ENCODE peak calls at places on chromosomes 12 and 14, in seven cellular contexts. F is esophagus squamous epithelium, O is adipocyte, Y is neuronal stem cell, H is aorta, X is OCI-LY7, R is GM12878. L is an unnamed sample. For H3K4me1, the result is how much of the 10 kb centered on the place peaks cover.

GRCh38 chr14:22164616-22165015 is 424.4 kb downstream of the DAD1 start:
- DNase-seq in O (no peak), H (no peak), F (no peak), Y (no peak), X (no peak), R (no peak), L (no peak)

GRCh38 chr12:67430708-67431335 is 161.7 kb downstream of the CAND1 start:
- DNase-seq in F (no peak), H (peak), X (no peak), Y (no peak), R (no peak), O (no peak), L (no peak)

GRCh38 chr14:35332517-35333346 is 40.5 kb downstream of the PSMA6 start:
- DNase-seq in H (no peak), Y (no peak), X (no peak), R (no peak), F (no peak), O (peak), L (peak)

GRCh38 chr14:101529079-101529478 is 32.2 kb upstream of the DIO3 start:
- DNase-seq in X (no peak), Y (no peak), F (no peak), H (no peak), R (no peak), O (no peak), L (no peak)

GRCh38 chr12:109573914-109574244 is 285 bp downstream of the MVK start:
- DNase-seq in O (no peak), Y (no peak), H (no peak), X (no peak), F (no peak), R (no peak), L (no peak)

GRCh38 chr14:65604535-65604934 is 192.0 kb downstream of the FUT8 start:
- DNase-seq in F (no peak), Y (no peak), X (no peak), O (no peak), R (no peak), H (no peak), L (no peak)

GRCh38 chr14:69658664-69659261 is 47.4 kb downstream of the SUSD6 start:
- DNase-seq in O (no peak), X (no peak), Y (no peak), F (no peak), H (no peak), R (no peak), L (no peak)

GRCh38 chr12:46020768-46021167 is 30.4 kb upstream of the SCAF11 start:
- DNase-seq in Y (no peak), F (no peak), O (no peak), R (no peak), X (no peak), H (no peak), L (no peak)

GRCh38 chr12:27504506-27504905 is 19.5 kb upstream of the PPFIBP1 start:
- DNase-seq in R (no peak), H (no peak), O (peak), F (no peak), X (no peak), Y (no peak), L (no peak)

GRCh38 chr12:111673503-111673902 is 12.3 kb downstream of the BRAP start:
- DNase-seq in H (no peak), X (peak), F (no peak), R (no peak), Y (no peak), O (peak), L (no peak)

GRCh38 chr12:113537751-113538087 is 66.0 kb upstream of the LHX5 start:
- DNase-seq in O (no peak), Y (no peak), X (no peak), F (no peak), H (no peak), R (no peak), L (no peak)

GRCh38 chr14:75427482-75428229 is at the start of gene JDP2:
- DNase-seq in X (peak), O (peak), H (peak), R (no peak), F (no peak), Y (peak), L (peak)

GRCh38 chr14:87898301-87898700 is 94.7 kb downstream of the GALC start:
- DNase-seq in R (no peak), H (no peak), O (peak), F (no peak), X (no peak), Y (no peak), L (no peak)

GRCh38 chr12:124910561-124911478 is 3.6 kb downstream of the UBC start:
- DNase-seq in F (no peak), O (peak), H (peak), Y (no peak), R (no peak), X (no peak), L (no peak)

GRCh38 chr12:92339198-92339821 is 193.7 kb upstream of the BTG1 start:
- DNase-seq in R (no peak), O (no peak), F (no peak), H (no peak), X (no peak), Y (no peak), L (no peak)

GRCh38 chr14:43858981-43859380 is 648.1 kb downstream of the FSCB start:
- DNase-seq in Y (no peak), F (no peak), O (no peak), H (no peak), R (no peak), X (no peak), L (no peak)

GRCh38 chr12:80627773-80628172 is 79.7 kb upstream of the MYF6 start:
- DNase-seq in Y (no peak), O (peak), F (no peak), H (no peak), R (no peak), X (no peak), L (no peak)

GRCh38 chr12:64625243-64626077 is 15.2 kb downstream of the RASSF3 start:
- DNase-seq in F (no peak), X (peak), Y (no peak), R (peak), H (peak), O (peak), L (peak)

GRCh38 chr12:121789800-121790748 is 3.4 kb downstream of the RHOF start:
- DNase-seq in H (no peak), O (no peak), X (peak), R (peak), F (peak), Y (no peak), L (peak)

GRCh38 chr12:90024261-90024660 is 315.6 kb upstream of the ATP2B1 start:
- DNase-seq in H (no peak), Y (no peak), R (no peak), X (no peak), F (no peak), O (peak), L (no peak)

GRCh38 chr12:46891306-46891705 is 65.5 kb upstream of the SLC38A4 start:
- DNase-seq in Y (no peak), F (no peak), R (no peak), O (peak), H (no peak), X (no peak), L (no peak)

GRCh38 chr12:124557518-124558223 is 9.7 kb downstream of the NCOR2 start:
- DNase-seq in H (no peak), F (no peak), O (no peak), R (no peak), Y (no peak), X (no peak), L (no peak)

GRCh38 chr12:101920906-101921305 is 43.5 kb downstream of the DRAM1 start:
- DNase-seq in F (no peak), O (no peak), R (no peak), H (no peak), X (no peak), Y (no peak), L (no peak)

GRCh38 chr14:22884721-22885523 is 1.9 kb downstream of the REM2 start:
- DNase-seq in R (no peak), O (no peak), Y (no peak), F (no peak), X (no peak), H (peak), L (no peak)

GRCh38 chr14:103014466-103015319 is 42.7 kb downstream of the CDC42BPB start:
- DNase-seq in X (no peak), R (no peak), Y (peak), H (peak), F (no peak), O (no peak), L (no peak)

GRCh38 chr14:53187921-53188463 is 34.9 kb upstream of the DDHD1 start:
- DNase-seq in R (no peak), H (no peak), X (no peak), F (no peak), Y (no peak), O (no peak), L (no peak)

GRCh38 chr14:100878271-100879146 is 25.0 kb downstream of the RTL1 start:
- DNase-seq in H (peak), R (no peak), Y (no peak), O (no peak), X (no peak), F (no peak), L (no peak)

GRCh38 chr14:101357038-101357437 is 204.3 kb upstream of the DIO3 start:
- DNase-seq in H (no peak), O (no peak), F (no peak), X (no peak), R (no peak), Y (no peak), L (no peak)

GRCh38 chr14:104770851-104771272 is 17.9 kb downstream of the SIVA1 start:
- DNase-seq in F (no peak), X (no peak), Y (no peak), O (no peak), H (no peak), R (no peak), L (no peak)

GRCh38 chr14:30621354-30621953 is 665 bp upstream of the SCFD1 start:
- DNase-seq in Y (peak), X (peak), F (peak), R (no peak), O (peak), H (no peak), L (no peak)

GRCh38 chr12:128069359-128069997 is 197.5 kb upstream of the TMEM132C start:
- DNase-seq in Y (peak), H (no peak), R (no peak), F (no peak), O (peak), X (peak), L (peak)

GRCh38 chr12:4330203-4330602 is 9.2 kb downstream of the TIGAR start:
- DNase-seq in Y (no peak), X (no peak), F (no peak), R (no peak), O (no peak), H (no peak), L (no peak)

GRCh38 chr12:40907115-40907521 is 214.9 kb downstream of the CNTN1 start:
- DNase-seq in H (no peak), O (peak), Y (no peak), X (no peak), R (peak), F (no peak), L (no peak)

GRCh38 chr14:33679025-33679424 is 271.8 kb downstream of the EGLN3 start:
- DNase-seq in F (no peak), X (no peak), Y (no peak), H (no peak), R (no peak), O (no peak), L (no peak)

GRCh38 chr12:120584343-120585149 is 3.3 kb upstream of the POP5 start:
- DNase-seq in Y (peak), O (peak), H (peak), R (no peak), X (peak), F (no peak), L (peak)

GRCh38 chr12:4287325-4288290 is 14.0 kb downstream of the CCND2 start:
- DNase-seq in X (no peak), H (no peak), F (no peak), R (no peak), Y (no peak), O (no peak), L (no peak)

GRCh38 chr14:32075636-32076277 is 1.3 kb upstream of the ARHGAP5 start:
- DNase-seq in Y (peak), O (peak), F (no peak), R (no peak), X (peak), H (no peak), L (no peak)

GRCh38 chr14:58275527-58276190 is 22.7 kb upstream of the ARID4A start:
- DNase-seq in H (no peak), O (peak), F (no peak), Y (no peak), R (no peak), X (no peak), L (no peak)

GRCh38 chr14:34328178-34328577 is 133.9 kb downstream of the SPTSSA start:
- DNase-seq in X (no peak), H (no peak), R (no peak), Y (no peak), F (no peak), O (no peak), L (no peak)

GRCh38 chr12:66550626-66551025 is 128.2 kb downstream of the GRIP1 start:
- DNase-seq in O (no peak), R (no peak), H (no peak), Y (no peak), F (no peak), X (peak), L (no peak)

DNA sequence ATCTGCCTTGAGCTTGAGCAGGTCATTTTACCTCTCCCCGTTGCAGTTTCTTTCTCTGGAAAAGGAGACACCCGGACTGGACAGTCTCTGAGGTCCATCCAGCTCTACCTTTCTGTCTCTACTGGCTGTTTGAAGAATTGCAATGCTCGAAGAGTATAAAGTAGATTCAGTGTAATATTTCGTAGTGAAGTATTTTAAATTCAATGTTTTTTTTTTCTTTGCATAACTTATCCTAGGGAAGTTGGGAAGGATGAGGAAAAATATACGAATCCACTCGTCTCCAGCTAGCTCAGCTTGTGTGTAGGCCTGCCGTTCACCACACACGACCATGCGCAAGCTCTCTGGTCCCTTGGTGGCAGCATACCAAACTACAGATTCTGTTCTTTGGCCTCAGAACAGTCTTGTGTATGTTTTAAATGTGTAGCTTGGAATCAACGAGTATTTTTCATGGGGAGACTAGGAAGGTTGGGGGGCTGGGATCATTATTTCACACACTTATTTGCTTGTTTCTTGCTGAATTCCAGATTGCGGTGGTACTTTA is 307.9 kb downstream of the CACNA1C start:
- DNase-seq in Y (no peak), O (no peak), X (no peak), F (no peak), R (no peak), H (no peak), L (no peak)
- H3K4me1 ChIP-seq in Y (under half), O (under half), X (under half), F (under half), R (under half), H (under half), L (under half)

GRCh38 chr14:95174184-95174804 is 17.0 kb upstream of the DICER1 start:
- DNase-seq in X (no peak), H (no peak), R (no peak), F (no peak), Y (no peak), O (no peak), L (no peak)
- H3K4me1 ChIP-seq in X (under half), H (under half), R (under half), F (under half), Y (under half), O (under half), L (under half)

GRCh38 chr14:99210333-99210732 is 61.7 kb downstream of the BCL11B start:
- DNase-seq in F (no peak), X (no peak), R (no peak), H (no peak), O (no peak), Y (no peak), L (peak)

GRCh38 chr14:99209409-99209808 is 62.6 kb downstream of the BCL11B start:
- DNase-seq in H (no peak), O (no peak), F (no peak), R (no peak), X (no peak), Y (no peak), L (no peak)

GRCh38 chr14:99205086-99205688 is 66.8 kb downstream of the BCL11B start:
- DNase-seq in O (no peak), R (no peak), H (no peak), Y (no peak), F (no peak), X (no peak), L (no peak)

GRCh38 chr14:99206053-99206452 is 65.9 kb downstream of the BCL11B start:
- DNase-seq in F (no peak), H (no peak), O (no peak), X (no peak), R (no peak), Y (no peak), L (no peak)

GRCh38 chr14:99207456-99207855 is 64.5 kb downstream of the BCL11B start:
- DNase-seq in X (no peak), O (no peak), Y (no peak), H (no peak), R (no peak), F (no peak), L (no peak)
- H3K4me1 ChIP-seq in X (under half), O (under half), Y (under half), H (under half), R (under half), F (half or more), L (under half)

GRCh38 chr14:96717116-96717515 is 80.1 kb upstream of the VRK1 start:
- DNase-seq in X (no peak), H (no peak), Y (no peak), O (no peak), R (no peak), F (no peak), L (no peak)

GRCh38 chr14:96706893-96707292 is 90.3 kb upstream of the VRK1 start:
- DNase-seq in O (no peak), X (no peak), R (no peak), F (no peak), Y (no peak), H (no peak), L (no peak)

GRCh38 chr14:96710060-96710636 is 87.0 kb upstream of the VRK1 start:
- DNase-seq in Y (no peak), R (no peak), O (no peak), F (no peak), X (no peak), H (no peak), L (no peak)

DNA sequence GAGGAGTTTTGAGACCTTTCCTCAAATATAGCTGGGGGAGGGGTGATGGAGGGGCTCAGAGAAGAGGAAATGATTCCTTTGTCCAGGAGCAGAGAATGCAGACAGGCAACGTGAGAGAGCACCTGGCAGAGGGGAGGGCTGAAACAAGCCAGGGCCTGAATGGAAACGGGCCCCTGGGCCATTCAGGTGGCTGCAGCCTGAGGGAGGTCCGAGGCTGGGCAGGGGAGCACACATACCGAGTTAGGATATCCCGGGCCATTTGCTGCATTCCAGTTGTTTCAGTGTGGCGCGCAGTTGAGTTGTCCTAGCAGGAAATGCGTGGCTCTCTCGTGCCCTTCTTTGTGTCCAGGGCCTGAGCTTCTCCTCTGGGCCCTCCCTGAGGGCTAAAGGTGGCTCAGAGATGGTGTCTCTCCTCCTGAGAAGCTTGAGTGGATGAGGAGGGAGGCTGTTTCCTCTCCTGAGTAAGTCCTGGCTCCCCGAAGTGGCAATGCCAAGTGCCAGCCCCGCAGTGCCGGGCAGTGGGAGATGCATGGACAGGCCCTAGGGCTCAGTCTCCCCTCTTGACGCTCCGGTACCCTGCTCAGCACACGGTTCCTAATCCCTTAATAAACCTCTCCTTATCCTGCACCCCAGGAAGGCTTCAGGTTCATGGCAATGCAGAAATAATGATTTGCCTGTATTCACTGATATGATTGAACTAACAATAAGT is 85.5 kb upstream of the VRK1 start:
- DNase-seq in R (no peak), H (no peak), F (no peak), Y (no peak), X (no peak), O (no peak), L (no peak)
- H3K4me1 ChIP-seq in R (under half), H (under half), F (under half), Y (under half), X (under half), O (under half), L (under half)

GRCh38 chr14:61466249-61466904 is 145.0 kb downstream of the PRKCH start:
- DNase-seq in R (no peak), O (peak), F (no peak), Y (peak), X (no peak), H (peak), L (peak)

GRCh38 chr14:61467281-61467680 is 145.9 kb downstream of the PRKCH start:
- DNase-seq in H (no peak), Y (no peak), R (no peak), F (no peak), X (no peak), O (no peak), L (no peak)

GRCh38 chr14:61469771-61470170 is 148.4 kb downstream of the PRKCH start:
- DNase-seq in Y (no peak), O (no peak), R (no peak), F (no peak), H (no peak), X (no peak), L (no peak)

GRCh38 chr14:61466905-61467280 is 145.5 kb downstream of the PRKCH start:
- DNase-seq in X (no peak), H (no peak), Y (no peak), O (no peak), R (no peak), F (no peak), L (no peak)

GRCh38 chr14:61468063-61468825 is 146.9 kb downstream of the PRKCH start:
- DNase-seq in X (no peak), R (no peak), H (no peak), F (no peak), O (no peak), Y (no peak), L (no peak)
- H3K4me1 ChIP-seq in X (under half), R (under half), H (under half), F (half or more), O (half or more), Y (under half), L (under half)